ENCODE peak calls at places on chromosome 15, in four cellular contexts. Q is left ventricle myocardium inferior, K is body of pancreas, U is tibial artery. T is an unnamed sample. For H3K36me3, the result is how much of the 10 kb centered on the place peaks cover.

GRCh38 chr15:94777037-94777436 is 545.7 kb downstream of the MCTP2 start:
- DNase-seq in K (no peak), U (no peak), Q (no peak), T (no peak)

GRCh38 chr15:69253156-69253555 is 45.6 kb upstream of the PAQR5 start:
- DNase-seq in U (no peak), K (no peak), Q (peak), T (peak)

GRCh38 chr15:70065006-70065722 is 32.6 kb downstream of the TLE3 start:
- DNase-seq in U (peak), K (peak), Q (no peak), T (no peak)

GRCh38 chr15:52559583-52559982 is 9.2 kb downstream of the ARPP19 start:
- DNase-seq in K (no peak), U (no peak), Q (no peak), T (no peak)

GRCh38 chr15:42843699-42844098 is 76.9 kb downstream of the TTBK2 start:
- DNase-seq in Q (no peak), U (no peak), K (no peak), T (no peak)

GRCh38 chr15:50109086-50109987 is 9.7 kb downstream of the ATP8B4 start:
- DNase-seq in K (no peak), Q (no peak), U (no peak), T (no peak)

GRCh38 chr15:56760186-56760585 is 26.9 kb upstream of the ZNF280D start:
- DNase-seq in U (no peak), Q (no peak), K (no peak), T (peak)

GRCh38 chr15:23035964-23036566 is 3.3 kb downstream of the TUBGCP5 start:
- DNase-seq in K (peak), Q (no peak), U (no peak), T (peak)

GRCh38 chr15:69722924-69723323 is 270.3 kb downstream of the RPLP1 start:
- DNase-seq in Q (no peak), U (no peak), K (no peak), T (no peak)

GRCh38 chr15:96345560-96346389 is 15.3 kb downstream of the NR2F2 start:
- DNase-seq in K (peak), Q (peak), U (peak), T (no peak)

GRCh38 chr15:68326711-68327412 is 49.3 kb downstream of the FEM1B start:
- DNase-seq in K (no peak), U (no peak), Q (no peak), T (no peak)

GRCh38 chr15:100893261-100893963 is 13.8 kb downstream of the ALDH1A3 start:
- DNase-seq in U (no peak), K (no peak), Q (no peak), T (no peak)

GRCh38 chr15:67004142-67004541 is 61.3 kb upstream of the SMAD3 start:
- DNase-seq in U (no peak), Q (no peak), K (no peak), T (no peak)

GRCh38 chr15:49121901-49122300 is 33.5 kb downstream of the COPS2 start:
- DNase-seq in U (no peak), Q (no peak), K (no peak), T (no peak)

GRCh38 chr15:86620636-86621349 is 541.1 kb downstream of the AGBL1 start:
- DNase-seq in U (no peak), Q (no peak), K (no peak), T (no peak)

GRCh38 chr15:39699531-39700110 is 83.0 kb downstream of the FSIP1 start:
- DNase-seq in Q (no peak), K (no peak), U (no peak), T (no peak)

GRCh38 chr15:96586901-96587300 is 256.4 kb downstream of the NR2F2 start:
- DNase-seq in U (no peak), Q (no peak), K (no peak), T (no peak)

GRCh38 chr15:75902129-75902557 is 1.5 kb upstream of the FBXO22 start:
- DNase-seq in Q (no peak), K (no peak), U (no peak), T (no peak)

GRCh38 chr15:57570340-57570739 is 21.4 kb upstream of the MYZAP start:
- DNase-seq in Q (no peak), K (no peak), U (no peak), T (no peak)

GRCh38 chr15:25508369-25509002 is 69.7 kb upstream of the UBE3A start:
- DNase-seq in K (no peak), Q (no peak), U (no peak), T (no peak)

GRCh38 chr15:73165844-73166243 is 113.6 kb downstream of the NEO1 start:
- DNase-seq in K (no peak), U (no peak), Q (no peak), T (no peak)

GRCh38 chr15:51621917-51622268 is 678 bp downstream of the DMXL2 start:
- DNase-seq in K (peak), U (peak), Q (peak), T (peak)

GRCh38 chr15:63408514-63408913 is 26.9 kb upstream of the CA12 start:
- DNase-seq in K (no peak), Q (no peak), U (no peak), T (no peak)

GRCh38 chr15:61712124-61712759 is 348.0 kb downstream of the VPS13C start:
- DNase-seq in U (no peak), K (no peak), Q (no peak), T (no peak)

GRCh38 chr15:35505152-35505551 is 40.8 kb downstream of the DPH6 start:
- DNase-seq in Q (no peak), U (no peak), K (no peak), T (no peak)

GRCh38 chr15:69860921-69861320 is 236.8 kb downstream of the TLE3 start:
- DNase-seq in K (no peak), U (no peak), Q (no peak), T (no peak)

GRCh38 chr15:68363353-68363752 is 68.6 kb downstream of the ITGA11 start:
- DNase-seq in K (no peak), U (no peak), Q (no peak), T (no peak)

GRCh38 chr15:80985976-80986375 is 3.6 kb downstream of the MESD start:
- DNase-seq in K (no peak), U (no peak), Q (no peak), T (no peak)

GRCh38 chr15:51536965-51537574 is 85.5 kb downstream of the DMXL2 start:
- DNase-seq in U (no peak), Q (no peak), K (no peak), T (no peak)

DNA sequence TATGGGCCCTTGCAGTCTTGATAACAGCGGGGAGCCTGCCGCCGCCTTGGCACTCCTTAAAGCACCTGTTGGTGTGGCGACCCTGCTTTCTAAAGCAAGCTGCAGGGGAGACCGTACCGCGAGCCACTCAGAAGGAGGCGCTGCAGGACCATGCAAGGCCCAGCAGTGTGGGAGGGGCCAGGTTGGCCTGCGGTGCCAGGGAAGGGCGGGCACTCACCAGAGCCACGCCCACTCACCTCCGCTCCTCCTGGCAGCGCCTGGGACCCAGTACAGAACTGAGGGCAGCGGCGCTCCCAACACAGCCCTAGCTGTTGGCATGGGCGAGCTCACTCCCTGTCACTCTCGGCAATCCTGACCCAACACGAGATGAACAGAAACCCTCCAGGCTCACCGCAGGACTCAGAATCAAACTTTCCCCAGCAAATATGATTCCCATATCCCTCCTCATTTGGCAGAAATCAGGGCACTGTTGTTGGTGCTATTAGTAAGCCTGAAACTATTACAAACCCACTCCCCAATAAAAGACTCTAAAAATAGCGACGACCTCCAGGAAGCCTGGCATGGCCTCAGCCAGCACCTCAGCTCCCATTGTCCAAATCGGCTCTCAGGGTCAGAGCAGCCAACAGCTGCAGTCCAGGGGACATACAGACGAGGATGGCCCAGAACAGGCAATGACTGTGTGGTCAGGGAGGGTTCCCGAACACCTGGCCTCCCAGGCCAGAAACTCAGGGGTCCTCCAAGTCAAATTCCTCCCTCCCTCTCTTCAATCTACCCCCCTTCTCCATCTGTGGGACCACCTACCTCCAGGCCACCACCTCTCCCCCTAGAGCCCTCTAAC is 77.2 kb downstream of the TBC1D2B start:
- DNase-seq in K (peak), Q (peak), U (peak), T (peak)
- H3K36me3 ChIP-seq in K (under half), Q (half or more), U (half or more), T (under half)

DNA sequence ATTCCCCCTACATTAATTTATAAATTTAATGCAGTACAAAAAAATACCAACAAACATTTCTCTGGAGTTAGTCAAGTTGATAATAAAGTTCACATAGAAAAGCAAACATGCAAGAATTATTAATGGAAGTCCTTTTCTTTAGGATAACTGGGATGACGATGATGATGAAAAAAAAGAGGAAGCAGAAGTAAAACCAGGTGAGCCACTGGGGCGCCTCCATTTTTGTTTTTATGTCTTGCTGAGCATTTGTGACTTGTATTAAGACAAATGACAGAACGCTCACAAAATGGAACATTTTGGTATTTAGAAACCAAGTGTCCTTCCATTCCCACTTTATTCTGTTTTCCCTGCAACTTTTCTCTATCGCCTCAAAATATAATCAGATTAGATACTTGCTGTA is 13.8 kb downstream of the EIF3J start:
- DNase-seq in U (no peak), K (no peak), Q (no peak), T (no peak)
- H3K36me3 ChIP-seq in U (under half), K (under half), Q (half or more), T (under half)

DNA sequence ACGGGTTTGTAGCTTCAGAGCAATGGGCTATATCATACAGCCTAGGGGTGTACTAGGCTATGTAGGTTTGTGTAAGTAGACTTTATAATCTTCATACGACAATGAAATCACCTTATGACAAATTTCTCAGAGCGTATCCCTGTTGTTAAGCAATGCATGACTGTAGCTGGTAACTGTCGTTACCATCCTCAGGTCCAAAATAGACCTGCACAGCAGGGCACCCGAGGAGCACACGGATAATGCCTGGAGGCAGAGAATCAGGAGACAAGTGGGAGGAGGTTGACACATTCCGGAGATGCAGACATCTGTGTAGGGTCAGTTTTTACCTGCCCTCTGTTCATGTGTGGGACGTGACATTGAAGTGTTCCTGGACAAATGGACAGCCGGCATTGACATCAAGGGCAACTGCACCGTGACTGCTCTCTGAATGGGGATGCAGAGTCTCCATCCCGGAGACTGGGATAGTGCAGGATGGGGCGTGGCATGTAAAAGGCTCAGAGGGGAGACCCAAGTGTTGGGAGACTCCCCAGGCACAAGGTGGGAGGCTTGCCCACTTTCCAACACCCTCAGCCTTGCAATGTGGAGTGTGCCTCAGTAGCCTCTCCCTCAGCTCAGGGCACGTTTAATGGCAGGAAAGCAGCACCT is 45.9 kb upstream of the PGPEP1L start:
- DNase-seq in U (no peak), K (no peak), Q (no peak), T (no peak)
- H3K36me3 ChIP-seq in U (under half), K (under half), Q (under half), T (under half)

GRCh38 chr15:60345616-60346015 is 52.2 kb downstream of the ANXA2 start:
- DNase-seq in K (no peak), U (no peak), Q (no peak), T (no peak)
- H3K36me3 ChIP-seq in K (under half), U (under half), Q (under half), T (under half)

GRCh38 chr15:74794970-74795349 is 13.1 kb downstream of the CSK start:
- DNase-seq in K (no peak), Q (no peak), U (no peak), T (no peak)
- H3K36me3 ChIP-seq in K (under half), Q (under half), U (under half), T (under half)

GRCh38 chr15:40982855-40983254 is 29.6 kb downstream of the CHAC1 start:
- DNase-seq in K (no peak), U (peak), Q (no peak), T (no peak)
- H3K36me3 ChIP-seq in K (half or more), U (half or more), Q (half or more), T (under half)

T was measured in PC-9.